ENCODE peak calls at places on chromosomes 3 and 15, in six cellular contexts. One of them, this sample, is unnamed.

GRCh38 chr3:49123687-49124086 is 3.1 kb upstream of the USP19 start:
- DNase-seq in epithelial cell of esophagus: no peak
- DNase-seq in NCI-H2029: no peak
- DNase-seq in stimulated activated CD8-positive, alpha-beta memory T cell treated with anti-CD3 and anti-CD28 coated beads, Interleukin-15, amount 100 ng/mL, for 1 hour: no peak
- DNase-seq in DMS153: no peak
- DNase-seq in iPS DF 6.9: no peak
- DNase-seq in this sample: no peak

GRCh38 chr3:72494076-72495000 is 353.9 kb downstream of the SHQ1 start:
- DNase-seq in epithelial cell of esophagus: no peak
- DNase-seq in DMS153: no peak
- DNase-seq in iPS DF 6.9: no peak
- DNase-seq in NCI-H2029: no peak
- DNase-seq in stimulated activated CD8-positive, alpha-beta memory T cell treated with anti-CD3 and anti-CD28 coated beads, Interleukin-15, amount 100 ng/mL, for 1 hour: no peak
- DNase-seq in this sample: no peak

GRCh38 chr3:42025388-42026138 is 63.7 kb upstream of the ULK4 start:
- DNase-seq in epithelial cell of esophagus: peak; percentile 85
- DNase-seq in NCI-H2029: peak; percentile 96
- DNase-seq in stimulated activated CD8-positive, alpha-beta memory T cell treated with anti-CD3 and anti-CD28 coated beads, Interleukin-15, amount 100 ng/mL, for 1 hour: no peak
- DNase-seq in iPS DF 6.9: peak; percentile 70
- DNase-seq in DMS153: peak; percentile 76
- DNase-seq in this sample: no peak

GRCh38 chr15:62439543-62440016 is 274.5 kb upstream of the C2CD4B start:
- DNase-seq in stimulated activated CD8-positive, alpha-beta memory T cell treated with anti-CD3 and anti-CD28 coated beads, Interleukin-15, amount 100 ng/mL, for 1 hour: no peak
- DNase-seq in DMS153: no peak
- DNase-seq in epithelial cell of esophagus: no peak
- DNase-seq in iPS DF 6.9: no peak
- DNase-seq in NCI-H2029: no peak
- DNase-seq in this sample: no peak

GRCh38 chr15:55267401-55268053 is 22.1 kb downstream of the RAB27A start:
- DNase-seq in iPS DF 6.9: no peak
- DNase-seq in NCI-H2029: no peak
- DNase-seq in stimulated activated CD8-positive, alpha-beta memory T cell treated with anti-CD3 and anti-CD28 coated beads, Interleukin-15, amount 100 ng/mL, for 1 hour: peak; percentile 54
- DNase-seq in DMS153: no peak
- DNase-seq in epithelial cell of esophagus: no peak
- DNase-seq in this sample: no peak

GRCh38 chr3:46400000-46400734 is 6.7 kb downstream of the CCR5AS start:
- DNase-seq in epithelial cell of esophagus: peak; percentile 39
- DNase-seq in NCI-H2029: no peak
- DNase-seq in iPS DF 6.9: no peak
- DNase-seq in stimulated activated CD8-positive, alpha-beta memory T cell treated with anti-CD3 and anti-CD28 coated beads, Interleukin-15, amount 100 ng/mL, for 1 hour: no peak
- DNase-seq in DMS153: no peak
- DNase-seq in this sample: no peak

GRCh38 chr15:38217788-38218609 is 34.6 kb upstream of the SPRED1 start:
- DNase-seq in iPS DF 6.9: no peak
- DNase-seq in DMS153: no peak
- DNase-seq in stimulated activated CD8-positive, alpha-beta memory T cell treated with anti-CD3 and anti-CD28 coated beads, Interleukin-15, amount 100 ng/mL, for 1 hour: no peak
- DNase-seq in NCI-H2029: no peak
- DNase-seq in epithelial cell of esophagus: peak; percentile 92
- DNase-seq in this sample: no peak

GRCh38 chr3:11195201-11195600 is 40.9 kb downstream of the HRH1 start:
- DNase-seq in stimulated activated CD8-positive, alpha-beta memory T cell treated with anti-CD3 and anti-CD28 coated beads, Interleukin-15, amount 100 ng/mL, for 1 hour: no peak
- DNase-seq in epithelial cell of esophagus: no peak
- DNase-seq in DMS153: no peak
- DNase-seq in iPS DF 6.9: no peak
- DNase-seq in NCI-H2029: no peak
- DNase-seq in this sample: no peak

GRCh38 chr3:150253622-150254021 is 154.5 kb upstream of the TSC22D2 start:
- DNase-seq in DMS153: peak; percentile 15
- DNase-seq in iPS DF 6.9: no peak
- DNase-seq in epithelial cell of esophagus: peak; percentile 65
- DNase-seq in stimulated activated CD8-positive, alpha-beta memory T cell treated with anti-CD3 and anti-CD28 coated beads, Interleukin-15, amount 100 ng/mL, for 1 hour: no peak
- DNase-seq in NCI-H2029: peak; percentile 29
- DNase-seq in this sample: no peak

GRCh38 chr15:96354731-96355560 is 24.4 kb downstream of the NR2F2 start:
- DNase-seq in stimulated activated CD8-positive, alpha-beta memory T cell treated with anti-CD3 and anti-CD28 coated beads, Interleukin-15, amount 100 ng/mL, for 1 hour: no peak
- DNase-seq in epithelial cell of esophagus: peak; percentile 87
- DNase-seq in iPS DF 6.9: no peak
- DNase-seq in DMS153: no peak
- DNase-seq in NCI-H2029: no peak
- DNase-seq in this sample: no peak

GRCh38 chr15:46442196-46442595 is 807.4 kb downstream of the SQOR start:
- DNase-seq in epithelial cell of esophagus: no peak
- DNase-seq in stimulated activated CD8-positive, alpha-beta memory T cell treated with anti-CD3 and anti-CD28 coated beads, Interleukin-15, amount 100 ng/mL, for 1 hour: no peak
- DNase-seq in NCI-H2029: no peak
- DNase-seq in DMS153: no peak
- DNase-seq in iPS DF 6.9: no peak
- DNase-seq in this sample: no peak

GRCh38 chr3:119239421-119239820 is 1.3 kb downstream of the B4GALT4 start:
- DNase-seq in NCI-H2029: no peak
- DNase-seq in iPS DF 6.9: no peak
- DNase-seq in DMS153: no peak
- DNase-seq in epithelial cell of esophagus: no peak
- DNase-seq in stimulated activated CD8-positive, alpha-beta memory T cell treated with anti-CD3 and anti-CD28 coated beads, Interleukin-15, amount 100 ng/mL, for 1 hour: no peak
- DNase-seq in this sample: no peak

GRCh38 chr3:177777699-177778098 is 580.4 kb upstream of the TBL1XR1 start:
- DNase-seq in stimulated activated CD8-positive, alpha-beta memory T cell treated with anti-CD3 and anti-CD28 coated beads, Interleukin-15, amount 100 ng/mL, for 1 hour: no peak
- DNase-seq in DMS153: no peak
- DNase-seq in epithelial cell of esophagus: peak; percentile 79
- DNase-seq in NCI-H2029: peak; percentile 51
- DNase-seq in iPS DF 6.9: peak; percentile 33
- DNase-seq in this sample: no peak

GRCh38 chr15:60620707-60621106 is 141.8 kb upstream of the ICE2 start:
- DNase-seq in iPS DF 6.9: no peak
- DNase-seq in stimulated activated CD8-positive, alpha-beta memory T cell treated with anti-CD3 and anti-CD28 coated beads, Interleukin-15, amount 100 ng/mL, for 1 hour: no peak
- DNase-seq in NCI-H2029: no peak
- DNase-seq in DMS153: no peak
- DNase-seq in epithelial cell of esophagus: peak; percentile 76
- DNase-seq in this sample: no peak

GRCh38 chr3:141393151-141394076 is 25.1 kb downstream of the ZBTB38 start:
- DNase-seq in stimulated activated CD8-positive, alpha-beta memory T cell treated with anti-CD3 and anti-CD28 coated beads, Interleukin-15, amount 100 ng/mL, for 1 hour: no peak
- DNase-seq in epithelial cell of esophagus: peak; percentile 53
- DNase-seq in DMS153: no peak
- DNase-seq in NCI-H2029: no peak
- DNase-seq in iPS DF 6.9: peak; percentile 43
- DNase-seq in this sample: no peak

GRCh38 chr3:187770224-187770623 is 25.0 kb upstream of the BCL6 start:
- DNase-seq in epithelial cell of esophagus: no peak
- DNase-seq in iPS DF 6.9: no peak
- DNase-seq in DMS153: no peak
- DNase-seq in NCI-H2029: no peak
- DNase-seq in stimulated activated CD8-positive, alpha-beta memory T cell treated with anti-CD3 and anti-CD28 coated beads, Interleukin-15, amount 100 ng/mL, for 1 hour: no peak
- DNase-seq in this sample: no peak

GRCh38 chr3:73718326-73719110 is 93.8 kb upstream of the PDZRN3 start:
- DNase-seq in epithelial cell of esophagus: peak; percentile 51
- DNase-seq in stimulated activated CD8-positive, alpha-beta memory T cell treated with anti-CD3 and anti-CD28 coated beads, Interleukin-15, amount 100 ng/mL, for 1 hour: no peak
- DNase-seq in DMS153: no peak
- DNase-seq in iPS DF 6.9: no peak
- DNase-seq in NCI-H2029: no peak
- DNase-seq in this sample: no peak

GRCh38 chr3:72818092-72818721 is 30.0 kb downstream of the SHQ1 start:
- DNase-seq in epithelial cell of esophagus: peak; percentile 34
- DNase-seq in iPS DF 6.9: no peak
- DNase-seq in stimulated activated CD8-positive, alpha-beta memory T cell treated with anti-CD3 and anti-CD28 coated beads, Interleukin-15, amount 100 ng/mL, for 1 hour: no peak
- DNase-seq in DMS153: no peak
- DNase-seq in NCI-H2029: no peak
- DNase-seq in this sample: no peak

GRCh38 chr3:44128057-44128775 is 113.5 kb upstream of the TOPAZ1 start:
- DNase-seq in NCI-H2029: no peak
- DNase-seq in DMS153: no peak
- DNase-seq in stimulated activated CD8-positive, alpha-beta memory T cell treated with anti-CD3 and anti-CD28 coated beads, Interleukin-15, amount 100 ng/mL, for 1 hour: no peak
- DNase-seq in epithelial cell of esophagus: no peak
- DNase-seq in iPS DF 6.9: no peak
- DNase-seq in this sample: no peak

This sample was measured in 8988T.